ENCODE peak calls at places on chromosomes 4 and X, in six cellular contexts. R, X, J, Y, U and S are unnamed samples. For H3K4me1, the result is how much of the 10 kb centered on the place peaks cover.

GRCh38 chrX:136658151-136658550 is 10.2 kb downstream of the CD40LG start:
- ATAC-seq in U (no peak), R (no peak), X (no peak), J (peak), Y (no peak), S (no peak)

GRCh38 chrX:134482371-134482770 is 22.4 kb downstream of the HPRT1 start:
- ATAC-seq in Y (no peak), U (no peak), X (no peak), R (no peak), J (no peak), S (no peak)

GRCh38 chr4:95908806-95909205 is 68.9 kb downstream of the PDHA2 start:
- ATAC-seq in Y (no peak), U (no peak), X (no peak), R (no peak), J (no peak), S (no peak)

GRCh38 chrX:49840679-49841078 is 11.6 kb downstream of the PAGE4 start:
- ATAC-seq in J (peak), Y (peak), R (peak), U (peak), X (peak), S (peak)

GRCh38 chr4:28562913-28563312 is 1702.3 kb downstream of the STIM2 start:
- ATAC-seq in J (no peak), R (no peak), U (no peak), Y (no peak), X (no peak), S (no peak)

GRCh38 chrX:19535481-19535880 is 20.2 kb upstream of the MAP3K15 start:
- ATAC-seq in X (peak), Y (no peak), U (peak), J (peak), R (no peak), S (no peak)

GRCh38 chrX:46310815-46311497 is 234.3 kb downstream of the ZNF674 start:
- ATAC-seq in U (no peak), Y (no peak), R (no peak), J (peak), X (peak), S (no peak)

GRCh38 chr4:80079255-80079923 is 6.4 kb upstream of the ANTXR2 start:
- ATAC-seq in R (no peak), X (no peak), Y (no peak), J (no peak), U (no peak), S (no peak)

GRCh38 chr4:132593717-132594400 is 555.2 kb upstream of the PCDH10 start:
- ATAC-seq in Y (no peak), X (no peak), U (no peak), R (no peak), J (no peak), S (no peak)

GRCh38 chrX:19772306-19772705 is 115.1 kb downstream of the SH3KBP1 start:
- ATAC-seq in J (peak), U (no peak), R (no peak), Y (no peak), X (no peak), S (no peak)

GRCh38 chrX:10482262-10482661 is 138.1 kb downstream of the MID1 start:
- ATAC-seq in R (no peak), X (no peak), Y (no peak), U (no peak), J (peak), S (no peak)

GRCh38 chrX:146481735-146482134 is 327.8 kb upstream of the CXorf51B start:
- ATAC-seq in U (no peak), X (no peak), J (no peak), R (no peak), Y (no peak), S (no peak)

GRCh38 chrX:70508296-70508911 is 63.8 kb downstream of the DLG3 start:
- ATAC-seq in R (no peak), J (peak), U (no peak), X (no peak), Y (no peak), S (no peak)

GRCh38 chrX:111352424-111352823 is 59.6 kb downstream of the DCX start:
- ATAC-seq in U (no peak), R (no peak), J (no peak), X (no peak), Y (no peak), S (no peak)

GRCh38 chrX:40152706-40153334 is 55.1 kb upstream of the BCOR start:
- ATAC-seq in Y (peak), R (no peak), J (peak), X (peak), U (peak), S (peak)

GRCh38 chrX:103586314-103586646 is 965 bp downstream of the TCEAL4 start:
- ATAC-seq in J (peak), R (peak), X (peak), U (peak), Y (peak), S (peak)

GRCh38 chr4:99723555-99724450 is 66.2 kb upstream of the C4orf54 start:
- ATAC-seq in X (peak), J (no peak), R (peak), U (peak), Y (peak), S (peak)

GRCh38 chrX:31633349-31633748 is 561.5 kb upstream of the FTHL17 start:
- ATAC-seq in U (no peak), Y (no peak), R (no peak), X (no peak), J (no peak), S (no peak)

GRCh38 chr4:38308728-38309315 is 348.6 kb downstream of the PTTG2 start:
- ATAC-seq in R (no peak), X (peak), Y (no peak), J (no peak), U (no peak), S (no peak)

GRCh38 chrX:43556207-43556606 is 99.9 kb upstream of the MAOA start:
- ATAC-seq in J (no peak), R (no peak), X (no peak), U (no peak), Y (no peak), S (no peak)

GRCh38 chrX:70168238-70169188 is 8.8 kb upstream of the DGAT2L6 start:
- ATAC-seq in Y (peak), X (peak), J (no peak), R (peak), U (peak), S (peak)

GRCh38 chr4:26729027-26729426 is 131.6 kb upstream of the STIM2 start:
- ATAC-seq in R (peak), Y (no peak), U (no peak), J (no peak), X (no peak), S (no peak)

GRCh38 chrX:110180928-110181310 is 137.0 kb downstream of the AMMECR1 start:
- ATAC-seq in R (no peak), Y (no peak), X (peak), U (no peak), J (peak), S (no peak)

GRCh38 chr4:152032722-152033131 is 271.9 kb upstream of the GATB start:
- ATAC-seq in X (no peak), J (no peak), R (no peak), U (no peak), Y (no peak), S (peak)

GRCh38 chr4:129189630-129190029 is 93.7 kb downstream of the C4orf33 start:
- ATAC-seq in R (no peak), X (no peak), Y (no peak), U (no peak), J (no peak), S (no peak)

GRCh38 chrX:130896816-130897508 is 6.0 kb downstream of the ENOX2 start:
- ATAC-seq in R (no peak), J (no peak), X (no peak), U (no peak), Y (no peak), S (no peak)

GRCh38 chr4:94621491-94622080 is 136.2 kb upstream of the BMPR1B start:
- ATAC-seq in J (peak), R (peak), Y (no peak), X (no peak), U (peak), S (no peak)

GRCh38 chr4:37793562-37793961 is 32.9 kb upstream of the PGM2 start:
- ATAC-seq in Y (no peak), X (no peak), U (no peak), R (peak), J (peak), S (peak)

GRCh38 chrX:110318664-110318968 is 731 bp upstream of the AMMECR1 start:
- ATAC-seq in R (peak), U (peak), J (peak), X (peak), Y (peak), S (no peak)

GRCh38 chrX:15854080-15854655 is 445 bp downstream of the AP1S2 start:
- ATAC-seq in Y (peak), J (peak), R (peak), U (peak), X (peak), S (peak)

GRCh38 chr4:139171878-139172691 is 4.9 kb downstream of the ELF2 start:
- ATAC-seq in J (no peak), Y (no peak), R (no peak), X (peak), U (no peak), S (no peak)

GRCh38 chr4:157023941-157024340 is 52.0 kb upstream of the GLRB start:
- ATAC-seq in Y (peak), R (no peak), U (no peak), X (no peak), J (peak), S (no peak)

GRCh38 chrX:12890467-12890866 is 16.0 kb upstream of the TLR8 start:
- ATAC-seq in X (no peak), U (no peak), R (no peak), J (peak), Y (no peak), S (no peak)

GRCh38 chrX:130631011-130631410 is 229.2 kb downstream of the RBMX2 start:
- ATAC-seq in U (no peak), X (no peak), J (no peak), R (no peak), Y (no peak), S (no peak)

GRCh38 chrX:17414057-17414658 is 39.2 kb downstream of the NHS start:
- ATAC-seq in Y (no peak), R (no peak), X (no peak), U (no peak), J (no peak), S (peak)

GRCh38 chr4:186936496-186937375 is 213.1 kb upstream of the FAT1 start:
- ATAC-seq in Y (peak), J (no peak), U (no peak), X (peak), R (peak), S (peak)
- TF ChIP-seq EP300 in Y (no peak), J (no peak), U (no peak), X (no peak), R (peak), S (no peak)

GRCh38 chr4:121950212-121950679 is 1.6 kb downstream of the TRPC3 start:
- ATAC-seq in Y (peak), J (peak), U (peak), X (peak), R (peak), S (peak)
- TF ChIP-seq CTCF in Y (peak), J (peak), U (peak), X (peak), R (peak), S (peak)

DNA sequence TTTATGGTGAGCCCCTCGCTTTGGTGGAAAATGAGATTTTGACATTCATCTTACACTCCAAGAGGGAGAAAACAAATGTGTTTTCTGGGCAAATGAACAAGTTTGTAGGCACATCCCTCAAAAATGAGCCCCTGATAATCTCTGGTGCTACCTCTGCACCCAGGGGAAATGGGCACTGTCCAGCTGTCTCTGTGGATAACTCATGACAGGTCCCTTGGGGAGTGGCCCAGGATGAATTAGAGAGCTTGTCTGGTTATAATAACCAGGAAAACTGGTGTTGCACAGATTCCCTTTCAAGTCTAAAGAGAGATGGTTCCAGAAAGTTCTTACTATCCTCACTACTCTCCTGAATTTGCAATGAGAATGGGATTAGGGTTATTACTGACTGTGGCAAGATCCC is 7.5 kb downstream of the RASL11B start:
- ATAC-seq in X (no peak), R (no peak), Y (no peak), J (no peak), U (no peak), S (no peak)
- H3K4me1 ChIP-seq in X (under half), R (under half), Y (under half), J (under half), U (under half), S (under half)

GRCh38 chr4:7780751-7781348 is 158.8 kb downstream of the AFAP1 start:
- ATAC-seq in Y (no peak), R (no peak), J (no peak), X (no peak), U (no peak), S (no peak)

GRCh38 chr4:7781993-7782392 is 157.7 kb downstream of the AFAP1 start:
- ATAC-seq in X (no peak), J (no peak), R (no peak), U (no peak), Y (no peak), S (no peak)

GRCh38 chr4:7779194-7779768 is 160.4 kb downstream of the AFAP1 start:
- ATAC-seq in Y (no peak), X (no peak), U (no peak), J (no peak), R (no peak), S (peak)

GRCh38 chr4:7782783-7783182 is 156.9 kb downstream of the AFAP1 start:
- ATAC-seq in Y (no peak), X (no peak), J (no peak), R (no peak), U (no peak), S (no peak)

GRCh38 chr4:7781361-7781760 is 158.3 kb downstream of the AFAP1 start:
- ATAC-seq in X (no peak), U (peak), J (no peak), R (no peak), Y (no peak), S (no peak)
- TF ChIP-seq EP300 in X (no peak), U (no peak), J (no peak), R (no peak), Y (no peak), S (no peak)

GRCh38 chrX:19912-20571 is 261.1 kb upstream of the PLCXD1 start:
- ATAC-seq in R (peak), U (peak), Y (no peak), J (no peak), X (no peak), S (peak)
- TF ChIP-seq CTCF in R (no peak), U (no peak), Y (peak), J (no peak), X (no peak), S (no peak)

GRCh38 chrX:108090474-108091265 is 672 bp downstream of the PSMD10 start:
- ATAC-seq in X (no peak), U (peak), R (peak), J (peak), Y (no peak), S (no peak)

GRCh38 chrX:108087792-108088191 is 3.5 kb downstream of the PSMD10 start:
- ATAC-seq in X (no peak), Y (no peak), U (no peak), J (no peak), R (no peak), S (no peak)

GRCh38 chrX:108091266-108091877 is at the start of the genes ATG4A and PSMD10:
- ATAC-seq in U (peak), R (peak), X (peak), J (peak), Y (peak), S (peak)

GRCh38 chrX:108091878-108092291 is 307 bp downstream of the ATG4A start:
- ATAC-seq in Y (peak), U (peak), R (peak), X (peak), J (peak), S (peak)

GRCh38 chrX:108088511-108088910 is 2.8 kb downstream of the PSMD10 start:
- ATAC-seq in U (peak), R (no peak), Y (no peak), J (no peak), X (no peak), S (no peak)
- H3K4me1 ChIP-seq in U (under half), R (under half), Y (under half), J (under half), X (under half), S (under half)

GRCh38 chr4:56977321-56978012 is at the start of gene NOA1:
- ATAC-seq in Y (peak), X (peak), J (peak), R (peak), U (peak), S (peak)

GRCh38 chr4:56976878-56977320 is 507 bp downstream of the NOA1 start:
- ATAC-seq in X (peak), Y (peak), J (peak), U (peak), R (peak), S (peak)

GRCh38 chr4:56979674-56980073 is 978 bp downstream of the POLR2B start:
- ATAC-seq in X (no peak), R (no peak), J (peak), Y (no peak), U (peak), S (no peak)

GRCh38 chr4:56976283-56976877 is 1.0 kb downstream of the NOA1 start:
- ATAC-seq in J (peak), Y (no peak), U (peak), R (peak), X (no peak), S (no peak)

GRCh38 chr4:56978750-56979303 is at the start of gene POLR2B:
- ATAC-seq in R (peak), X (peak), U (peak), Y (peak), J (peak), S (peak)
- TF ChIP-seq EP300 in R (no peak), X (no peak), U (no peak), Y (no peak), J (no peak), S (no peak)